ENCODE peak calls at places on chromosome 11, in six cellular contexts. O, C, V, F, X and W are unnamed samples.

GRCh38 chr11:403021-403760 is 9.2 kb downstream of the PKP3 start:
- DNase-seq in O (no peak), C (no peak), V (no peak), F (no peak), X (no peak), W (no peak)

GRCh38 chr11:15101072-15101701 is 13.5 kb upstream of the INSC start:
- DNase-seq in O (peak; percentile 86), C (peak; percentile 45), V (peak; percentile 83), F (peak; percentile 73), X (peak; percentile 81), W (peak; percentile 86)

GRCh38 chr11:2171531-2171930 is at the start of gene TH:
- DNase-seq in O (no peak), C (no peak), V (no peak), F (no peak), X (no peak), W (no peak)

GRCh38 chr11:117071344-117071787 is 26.9 kb downstream of the SIK3 start:
- DNase-seq in O (no peak), C (peak; percentile 91), V (no peak), F (peak; percentile 54), X (peak; percentile 86), W (no peak)

GRCh38 chr11:72591785-72592490 is 82.3 kb downstream of the PDE2A start:
- DNase-seq in O (no peak), C (no peak), V (no peak), F (no peak), X (no peak), W (no peak)

GRCh38 chr11:118596226-118596625 is 11.2 kb upstream of the PHLDB1 start:
- DNase-seq in O (no peak), C (no peak), V (no peak), F (no peak), X (no peak), W (no peak)

GRCh38 chr11:90294091-90294490 is 71.2 kb upstream of the CHORDC1 start:
- DNase-seq in O (no peak), C (no peak), V (no peak), F (no peak), X (no peak), W (no peak)

GRCh38 chr11:109914809-109915653 is 178.2 kb upstream of the ZC3H12C start:
- DNase-seq in O (no peak), C (no peak), V (no peak), F (no peak), X (no peak), W (no peak)

GRCh38 chr11:105968021-105968697 is 53.9 kb downstream of the MSANTD4 start:
- DNase-seq in O (no peak), C (no peak), V (no peak), F (no peak), X (no peak), W (no peak)

GRCh38 chr11:75872887-75873416 is 57.9 kb downstream of the UVRAG start:
- DNase-seq in O (no peak), C (no peak), V (no peak), F (no peak), X (no peak), W (no peak)

GRCh38 chr11:83051760-83052671 is 19.7 kb downstream of the RAB30 start:
- DNase-seq in O (no peak), C (peak; percentile 78), V (no peak), F (no peak), X (peak; percentile 84), W (no peak)

GRCh38 chr11:2449548-2450320 is 4.9 kb downstream of the KCNQ1 start:
- DNase-seq in O (peak; percentile 64), C (no peak), V (no peak), F (no peak), X (no peak), W (no peak)

GRCh38 chr11:127693686-127694085 is 693.1 kb upstream of the KIRREL3 start:
- DNase-seq in O (no peak), C (no peak), V (no peak), F (no peak), X (no peak), W (no peak)

GRCh38 chr11:12110201-12110713 is at the start of gene MICAL2:
- DNase-seq in O (peak; percentile 95), C (peak; percentile 83), V (peak; percentile 87), F (peak; percentile 94), X (peak; percentile 94), W (peak; percentile 95)

GRCh38 chr11:12111482-12112149 is 1.2 kb downstream of the MICAL2 start:
- DNase-seq in O (no peak), C (no peak), V (no peak), F (no peak), X (no peak), W (no peak)

GRCh38 chr11:12109591-12110196 is 696 bp upstream of the MICAL2 start:
- DNase-seq in O (no peak), C (no peak), V (no peak), F (no peak), X (no peak), W (no peak)

GRCh38 chr11:12112150-12112520 is 1.7 kb downstream of the MICAL2 start:
- DNase-seq in O (no peak), C (no peak), V (no peak), F (no peak), X (no peak), W (no peak)

GRCh38 chr11:12110714-12111481 is 508 bp downstream of the MICAL2 start:
- DNase-seq in O (peak; percentile 86), C (no peak), V (peak; percentile 64), F (peak; percentile 44), X (peak; percentile 76), W (no peak)
- TF ChIP-seq POLR2A in O (no peak), C (peak; percentile 35), V (no peak), F (peak; percentile 59), X (no peak), W (no peak)

DNA sequence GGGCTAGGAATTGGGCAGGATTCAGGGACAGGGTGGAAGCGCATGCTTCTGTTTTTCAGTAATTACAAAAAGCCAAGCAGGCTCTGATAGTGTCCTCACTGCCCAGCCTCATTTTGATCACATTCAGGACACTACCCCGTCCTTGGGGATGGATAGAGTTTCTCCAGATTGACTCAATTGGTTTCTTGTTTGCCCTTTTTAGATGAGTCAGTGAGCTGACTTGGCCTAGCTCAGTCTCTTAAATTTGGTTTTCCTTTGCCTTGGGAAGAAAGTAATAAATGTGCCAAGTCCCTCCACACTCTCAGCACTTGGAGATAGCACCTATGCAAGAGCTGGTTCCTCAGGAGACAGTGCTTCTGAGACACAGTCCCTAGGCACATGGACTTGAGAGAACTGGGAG is 25.5 kb downstream of the DKK3 start:
- DNase-seq in O (no peak), C (no peak), V (no peak), F (no peak), X (no peak), W (no peak)
- TF ChIP-seq POLR2AphosphoS5 in O (no peak), C (no peak), V (no peak), F (no peak), X (no peak), W (no peak)

DNA sequence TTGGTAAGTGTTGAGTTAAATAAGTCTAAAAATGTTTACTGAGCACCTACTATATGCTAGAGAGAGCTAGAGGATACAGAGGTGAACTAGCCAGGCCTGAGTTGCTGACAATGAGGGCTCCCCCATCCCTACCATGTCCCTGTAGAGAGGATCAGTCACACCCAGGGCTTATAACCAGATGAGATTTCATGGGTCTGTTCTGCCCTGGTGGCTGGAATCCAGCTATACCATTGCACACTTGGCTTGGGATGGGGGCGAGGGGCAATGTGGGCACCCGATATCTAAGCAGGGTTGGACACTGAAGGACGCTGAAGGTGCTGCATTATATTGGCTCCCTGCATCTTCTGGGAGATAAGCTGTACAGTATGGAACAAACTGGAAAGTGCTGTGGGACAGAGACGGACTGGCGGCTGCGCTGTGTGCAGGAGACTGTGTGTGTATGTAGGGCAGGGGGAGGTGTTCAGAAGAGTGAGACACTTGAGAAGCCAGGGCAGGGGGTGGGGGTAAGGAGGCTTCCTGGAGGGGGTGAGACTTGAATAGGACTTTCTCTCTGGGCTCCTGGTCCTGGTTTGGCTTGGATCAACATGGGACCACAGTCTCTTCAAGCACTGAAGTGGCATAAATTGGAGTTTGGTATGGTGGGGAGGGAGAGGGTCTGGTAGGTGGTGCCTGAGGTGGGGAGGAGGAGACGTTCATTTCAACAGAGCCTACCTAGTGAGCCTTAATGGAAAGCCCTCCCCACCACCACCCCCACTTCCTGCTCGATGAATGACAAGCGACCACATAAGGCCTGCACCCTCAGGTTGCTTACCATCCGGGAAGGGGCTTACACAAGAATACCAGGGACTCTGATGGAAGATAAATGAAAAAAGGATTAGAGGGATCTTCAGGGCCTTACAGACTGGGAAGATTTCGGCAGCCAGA is 1.8 kb downstream of the CD82 start:
- DNase-seq in O (no peak), C (no peak), V (no peak), F (no peak), X (peak; percentile 51), W (no peak)
- TF ChIP-seq POLR2A in O (no peak), C (no peak), V (no peak), F (no peak), X (no peak), W (no peak)

GRCh38 chr11:58618215-58618614 is 4.2 kb upstream of the CNTF start:
- DNase-seq in O (no peak), C (no peak), V (no peak), F (no peak), X (no peak), W (no peak)

GRCh38 chr11:58615556-58615955 is 6.9 kb upstream of the CNTF start:
- DNase-seq in O (no peak), C (no peak), V (no peak), F (no peak), X (no peak), W (no peak)

GRCh38 chr11:58621586-58622262 is 741 bp upstream of the CNTF start:
- DNase-seq in O (no peak), C (no peak), V (no peak), F (no peak), X (no peak), W (no peak)

GRCh38 chr11:58613228-58613627 is 9.2 kb upstream of the CNTF start:
- DNase-seq in O (no peak), C (no peak), V (no peak), F (no peak), X (no peak), W (no peak)

GRCh38 chr11:58616594-58616993 is 5.9 kb upstream of the CNTF start:
- DNase-seq in O (no peak), C (no peak), V (no peak), F (no peak), X (peak; percentile 73), W (no peak)
- TF ChIP-seq POLR2AphosphoS5 in O (no peak), C (no peak), V (no peak), F (no peak), X (no peak), W (no peak)

GRCh38 chr11:67256477-67256876 is 9.8 kb upstream of the GRK2 start:
- DNase-seq in O (no peak), C (no peak), V (no peak), F (no peak), X (peak; percentile 46), W (no peak)
- TF ChIP-seq POLR2A in O (no peak), C (no peak), V (no peak), F (no peak), X (no peak), W (no peak)

DNA sequence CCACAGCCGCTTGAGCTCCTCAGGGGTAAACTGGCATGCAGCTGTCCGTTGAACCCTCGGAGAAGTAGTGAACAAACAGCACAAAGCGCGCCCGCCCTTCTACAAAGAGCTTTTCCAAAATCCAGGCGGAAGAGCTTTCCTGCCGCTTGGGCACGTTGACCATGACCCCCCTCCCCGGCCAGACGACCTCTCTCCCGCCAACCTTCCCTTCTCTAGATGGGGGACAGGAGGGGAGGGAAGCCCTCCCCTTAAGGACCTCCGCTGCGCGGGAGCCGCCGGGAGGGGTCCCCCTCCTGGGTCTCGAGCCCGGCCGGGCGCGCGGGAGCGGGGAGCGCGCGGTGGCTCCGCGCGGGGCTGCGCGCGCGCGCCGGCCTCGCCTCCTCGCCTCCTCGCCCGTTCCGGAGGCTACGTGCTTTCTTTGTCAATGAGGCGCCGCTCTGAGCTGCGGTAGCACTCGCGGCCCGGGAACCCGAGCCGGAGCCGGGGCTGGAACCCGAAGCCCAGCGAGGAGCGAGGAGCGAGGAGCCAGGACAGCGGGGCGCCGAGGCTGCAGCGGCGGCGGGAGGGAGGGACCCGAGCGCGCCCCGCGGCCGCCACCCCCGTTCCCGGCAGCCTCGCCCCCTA is 118.6 kb downstream of the HIPK3 start:
- DNase-seq in O (no peak), C (no peak), V (peak; percentile 72), F (no peak), X (no peak), W (no peak)
- TF ChIP-seq POLR2AphosphoS5 in O (no peak), C (no peak), V (no peak), F (no peak), X (no peak), W (no peak)